ENCODE peak calls at places on chromosomes 4 and X, in four cellular contexts. S, A, O and M are unnamed samples.

GRCh38 chr4:139530833-139531427 is 25.1 kb downstream of the SETD7 start:
- DNase-seq in S (peak), A (peak), O (no peak), M (peak)

GRCh38 chr4:85603437-85604336 is 128.7 kb downstream of the ARHGAP24 start:
- DNase-seq in S (peak), A (no peak), O (no peak), M (peak)

GRCh38 chr4:14289708-14290107 is 662.2 kb upstream of the BOD1L1 start:
- DNase-seq in S (peak), A (no peak), O (no peak), M (no peak)

GRCh38 chr4:108166441-108167315 is 2.1 kb downstream of the LEF1 start:
- DNase-seq in S (peak), A (peak), O (no peak), M (peak)

GRCh38 chrX:67523002-67523711 is 20.7 kb upstream of the AR start:
- DNase-seq in S (no peak), A (no peak), O (no peak), M (no peak)

GRCh38 chr4:13481569-13481968 is 2.6 kb downstream of the RAB28 start:
- DNase-seq in S (peak), A (no peak), O (peak), M (no peak)

GRCh38 chr4:2083116-2083825 is 24.1 kb downstream of the NAT8L start:
- DNase-seq in S (no peak), A (no peak), O (no peak), M (no peak)

GRCh38 chr4:16641971-16642370 is 256.5 kb downstream of the LDB2 start:
- DNase-seq in S (peak), A (no peak), O (peak), M (no peak)

GRCh38 chrX:10377427-10377826 is 220.7 kb downstream of the CLCN4 start:
- DNase-seq in S (no peak), A (no peak), O (no peak), M (no peak)

GRCh38 chrX:295136-295535 is 14.0 kb downstream of the PLCXD1 start:
- DNase-seq in S (no peak), A (peak), O (no peak), M (peak)

GRCh38 chrX:10007604-10008003 is 40.4 kb downstream of the CLDN34 start:
- DNase-seq in S (no peak), A (no peak), O (no peak), M (no peak)

GRCh38 chrX:41333744-41333993 is 293 bp upstream of the DDX3X start:
- DNase-seq in S (peak), A (peak), O (peak), M (peak)

GRCh38 chrX:64186974-64187761 is 18.3 kb downstream of the AMER1 start:
- DNase-seq in S (no peak), A (no peak), O (no peak), M (no peak)

GRCh38 chrX:54093159-54093558 is 48.9 kb upstream of the PHF8 start:
- DNase-seq in S (peak), A (no peak), O (no peak), M (no peak)

GRCh38 chr4:113760094-113760851 is 1.3 kb downstream of the CAMK2D start:
- DNase-seq in S (peak), A (peak), O (no peak), M (no peak)

GRCh38 chrX:29172880-29173279 is 585.6 kb downstream of the IL1RAPL1 start:
- DNase-seq in S (peak), A (no peak), O (no peak), M (no peak)

GRCh38 chr4:151302432-151302831 is 23.0 kb downstream of the SH3D19 start:
- DNase-seq in S (peak), A (no peak), O (no peak), M (no peak)

GRCh38 chrX:97743014-97743413 is 859.3 kb downstream of the RPA4 start:
- DNase-seq in S (peak), A (peak), O (no peak), M (no peak)

GRCh38 chr4:20393486-20394100 is 141.9 kb downstream of the SLIT2 start:
- DNase-seq in S (peak), A (no peak), O (peak), M (no peak)

GRCh38 chr4:81625422-81626417 is 154.0 kb upstream of the RASGEF1B start:
- DNase-seq in S (no peak), A (no peak), O (no peak), M (no peak)

GRCh38 chr4:188158336-188158735 is 19.1 kb downstream of the TRIML1 start:
- DNase-seq in S (no peak), A (no peak), O (no peak), M (no peak)

GRCh38 chrX:154804957-154805695 is at the start of gene MPP1:
- DNase-seq in S (peak), A (peak), O (no peak), M (peak)

GRCh38 chr4:30380404-30380998 is 339.7 kb upstream of the PCDH7 start:
- DNase-seq in S (peak), A (peak), O (peak), M (peak)
- TF ChIP-seq CTCF in S (peak), A (peak), O (peak), M (peak)

GRCh38 chr4:46329118-46329976 is 60.6 kb downstream of the GABRA2 start:
- DNase-seq in S (peak), A (peak), O (no peak), M (peak)
- TF ChIP-seq CTCF in S (peak), A (no peak), O (no peak), M (peak)

DNA sequence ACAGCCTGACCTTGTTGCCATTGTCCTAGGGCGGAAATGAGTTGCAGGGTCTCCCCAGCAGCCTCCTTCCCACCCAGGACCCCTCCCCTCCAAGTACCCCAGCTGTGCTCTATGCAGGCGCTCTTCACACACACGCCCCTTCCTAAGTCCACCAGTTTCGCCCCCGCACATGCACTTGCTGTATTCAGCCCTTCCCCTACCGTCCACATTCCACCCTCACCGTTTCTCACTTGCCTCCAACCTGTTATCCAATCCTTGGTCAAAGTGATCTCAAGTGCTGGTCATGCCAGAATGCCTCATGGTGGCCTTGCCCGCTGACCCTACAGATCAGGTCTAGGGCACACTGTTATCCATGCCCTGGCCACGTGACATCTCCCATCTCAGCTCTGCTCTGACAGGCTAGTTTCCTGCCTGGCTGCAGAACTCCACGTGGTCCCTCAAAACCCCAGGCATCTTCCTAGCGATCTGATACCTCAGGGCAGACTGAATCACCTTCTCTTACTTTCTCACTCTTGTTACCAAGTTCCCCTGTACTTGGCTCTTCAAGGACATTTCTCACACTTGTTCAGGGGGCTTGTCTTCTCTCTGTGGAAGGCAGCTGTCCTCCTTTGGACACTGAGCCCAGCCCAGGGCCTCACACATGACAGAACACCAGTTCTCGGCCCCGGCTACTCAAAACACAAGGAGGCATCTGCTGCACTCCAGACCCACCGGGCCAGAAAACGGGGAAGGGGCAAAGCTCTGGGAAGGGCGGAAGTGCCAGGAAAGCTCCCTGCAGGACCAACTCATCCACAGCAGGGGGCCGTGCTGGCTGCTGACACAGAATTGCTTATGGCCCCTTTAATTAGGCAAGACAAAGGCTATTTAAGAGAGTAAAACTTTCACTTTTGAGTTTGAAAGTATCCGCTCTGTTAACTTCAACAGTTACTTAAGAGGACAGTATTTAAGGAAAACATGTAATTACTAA is 39.9 kb downstream of the NSG1 start:
- DNase-seq in S (no peak), A (no peak), O (no peak), M (no peak)
- TF ChIP-seq CTCF in S (no peak), A (no peak), O (no peak), M (no peak)

DNA sequence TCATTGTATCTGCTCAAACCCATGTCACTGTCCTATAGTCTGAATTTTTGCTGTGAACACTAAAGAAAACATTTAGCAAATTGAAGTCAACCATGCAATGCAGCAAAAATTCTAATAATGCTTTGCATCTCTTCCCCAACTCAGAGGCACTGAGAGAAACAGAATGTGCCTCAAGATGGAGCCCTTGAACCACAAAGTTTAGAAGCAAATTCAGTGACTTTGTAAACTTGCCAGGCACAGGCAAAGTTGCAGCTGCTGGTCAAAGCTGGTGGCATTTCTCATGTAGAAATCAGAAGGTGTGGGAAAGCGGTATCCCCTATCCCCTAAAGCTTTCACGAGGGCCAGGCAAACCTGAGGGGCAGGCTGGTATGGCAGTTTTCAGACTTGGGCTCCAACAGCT is 121.7 kb upstream of the DIPK2B start:
- DNase-seq in S (peak), A (peak), O (peak), M (peak)
- TF ChIP-seq CTCF in S (peak), A (no peak), O (peak), M (peak)